ENCODE peak calls at places on chromosome 11, in five cellular contexts. D, W, O, H and F are unnamed samples.

GRCh38 chr11:103897156-103897555 is 139.3 kb upstream of the DDI1 start:
- DNase-seq in H (no peak), W (no peak), D (no peak), O (peak), F (no peak)

GRCh38 chr11:62242021-62242420 is at the start of gene SCGB1D2:
- DNase-seq in O (no peak), W (no peak), D (peak), H (no peak), F (peak)

GRCh38 chr11:100823360-100823759 is 136.3 kb downstream of the ARHGAP42 start:
- DNase-seq in D (no peak), W (no peak), O (peak), H (no peak), F (no peak)

GRCh38 chr11:63536669-63537292 is at the start of gene PLAAT4:
- DNase-seq in D (no peak), H (peak), W (peak), O (peak), F (no peak)

GRCh38 chr11:3929232-3929631 is 73.8 kb downstream of the STIM1 start:
- DNase-seq in H (no peak), D (peak), W (no peak), O (no peak), F (peak)

GRCh38 chr11:27173545-27173944 is 132.9 kb downstream of the BBOX1 start:
- DNase-seq in W (no peak), D (no peak), H (no peak), O (no peak), F (no peak)

GRCh38 chr11:134360050-134360835 is 28.5 kb downstream of the GLB1L2 start:
- DNase-seq in O (peak), D (no peak), W (peak), H (peak), F (peak)

GRCh38 chr11:94873910-94874575 is 99.3 kb downstream of the CWC15 start:
- DNase-seq in H (no peak), O (peak), W (no peak), D (no peak), F (no peak)

GRCh38 chr11:114081641-114082414 is 22.3 kb downstream of the ZBTB16 start:
- DNase-seq in W (no peak), D (no peak), H (no peak), O (no peak), F (no peak)